ENCODE peak calls at places on chromosomes 7 and 10, in five cellular contexts. X is heart left ventricle, K is left ventricle myocardium inferior, E is OCI-LY7, N is upper lobe of right lung. H is an unnamed sample.

GRCh38 chr7:96061844-96062243 is 260.1 kb downstream of the SLC25A13 start:
- DNase-seq in X (no peak), N (no peak), E (no peak), K (no peak), H (peak; percentile 18)

GRCh38 chr7:4179616-4180380 is 502.3 kb upstream of the FOXK1 start:
- DNase-seq in K (no peak), N (no peak), E (no peak), X (no peak), H (no peak)

GRCh38 chr10:51422311-51423120 is 276.9 kb downstream of the CSTF2T start:
- DNase-seq in K (peak; percentile 31), X (peak; percentile 61), E (peak; percentile 23), N (no peak), H (peak; percentile 89)

GRCh38 chr10:79316671-79317431 is 30.4 kb upstream of the PPIF start:
- DNase-seq in X (peak; percentile 23), N (peak; percentile 63), E (peak; percentile 72), K (no peak), H (no peak)

GRCh38 chr7:136956232-136956631 is 87.8 kb downstream of the CHRM2 start:
- DNase-seq in E (no peak), N (no peak), K (no peak), X (no peak), H (peak; percentile 55)

GRCh38 chr10:110364531-110364937 is 59.8 kb upstream of the SMNDC1 start:
- DNase-seq in E (no peak), K (no peak), X (no peak), N (no peak), H (no peak)

GRCh38 chr10:66931340-66931948 is 5.6 kb downstream of the LRRTM3 start:
- DNase-seq in N (no peak), K (no peak), X (no peak), E (peak; percentile 57), H (peak; percentile 86)

GRCh38 chr10:94069884-94070283 is 76.2 kb downstream of the PLCE1 start:
- DNase-seq in X (no peak), K (no peak), N (no peak), E (no peak), H (peak; percentile 18)

GRCh38 chr10:47378606-47379444 is 5.3 kb downstream of the ZNF488 start:
- DNase-seq in K (no peak), E (no peak), N (no peak), X (no peak), H (no peak)

GRCh38 chr7:95630702-95631458 is 34.6 kb upstream of the PDK4 start:
- DNase-seq in N (no peak), K (no peak), X (no peak), E (no peak), H (peak; percentile 59)

GRCh38 chr10:116774728-116775151 is 32.4 kb upstream of the HSPA12A start:
- DNase-seq in K (no peak), N (no peak), E (no peak), X (no peak), H (no peak)

GRCh38 chr7:6228363-6228762 is 44.1 kb downstream of the CYTH3 start:
- DNase-seq in X (no peak), E (no peak), K (no peak), N (no peak), H (peak; percentile 46)

GRCh38 chr7:73622909-73623797 is 1.2 kb downstream of the MLXIPL start:
- DNase-seq in K (peak; percentile 48), E (no peak), N (peak; percentile 76), X (peak; percentile 59), H (peak; percentile 31)

GRCh38 chr10:72310241-72310633 is 36.5 kb downstream of the DDIT4 start:
- DNase-seq in X (peak; percentile 22), N (no peak), E (no peak), K (no peak), H (no peak)

GRCh38 chr10:72310636-72311035 is 36.9 kb downstream of the DDIT4 start:
- DNase-seq in K (no peak), E (no peak), N (no peak), X (peak; percentile 52), H (no peak)

GRCh38 chr10:72308320-72308987 is 34.7 kb downstream of the DDIT4 start:
- DNase-seq in K (no peak), X (peak; percentile 79), N (no peak), E (no peak), H (peak; percentile 64)

GRCh38 chr10:72311667-72312066 is 37.9 kb downstream of the DDIT4 start:
- DNase-seq in K (no peak), X (no peak), N (no peak), E (no peak), H (no peak)

DNA sequence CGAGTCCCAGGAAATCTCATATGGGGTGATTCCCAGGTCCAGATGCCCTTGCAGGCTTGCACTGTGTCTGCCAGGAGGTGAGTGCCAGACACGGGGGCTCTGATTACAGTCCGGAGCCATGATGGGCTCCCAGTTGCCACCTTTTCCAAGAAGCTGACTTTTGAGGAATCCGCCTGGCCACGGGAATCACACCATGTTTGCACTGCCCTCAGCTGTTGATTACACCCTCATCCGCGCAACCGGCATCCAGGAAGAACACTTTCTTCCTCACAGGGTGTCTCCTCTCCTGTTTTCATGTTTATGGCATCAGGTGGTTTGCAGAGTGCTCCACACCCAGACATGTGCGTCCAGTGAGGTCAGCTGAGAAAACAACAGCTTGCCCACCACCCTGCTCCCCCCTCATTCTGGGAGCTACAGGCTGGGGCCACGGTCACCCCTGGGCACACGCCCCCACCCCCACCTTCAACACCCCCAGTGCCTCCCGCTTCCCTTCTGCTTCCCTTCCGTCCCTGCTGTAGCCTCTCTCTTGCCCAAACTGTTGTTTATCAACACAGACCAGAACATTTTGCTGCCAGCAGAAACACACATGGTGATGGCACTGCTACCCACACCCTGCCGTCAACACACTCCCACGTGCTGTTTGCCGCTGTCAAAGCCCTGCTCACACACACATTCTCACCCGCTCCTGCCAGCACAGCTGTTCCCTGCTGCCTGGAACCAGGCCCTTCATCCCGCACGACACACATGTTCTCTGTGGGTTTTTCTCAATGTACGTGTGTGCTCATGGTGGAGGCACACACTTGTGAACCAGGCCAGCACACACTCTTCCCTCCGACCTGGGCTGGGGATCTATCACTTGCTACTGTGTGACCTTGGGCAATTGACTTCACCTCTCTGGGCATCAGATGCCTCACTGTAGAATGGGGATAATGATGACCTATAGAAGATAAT is 35.8 kb downstream of the DDIT4 start:
- DNase-seq in K (peak; percentile 70), X (peak; percentile 79), N (peak; percentile 72), E (no peak), H (no peak)
- H3K4me1 ChIP-seq in K (peaks cover 67% of the 10 kb centered on the region), X (peaks cover 36% of the 10 kb centered on the region), N (peaks cover 50% of the 10 kb centered on the region), E (peaks cover 27% of the 10 kb centered on the region), H (peaks cover 18% of the 10 kb centered on the region)

GRCh38 chr10:27158421-27158820 is 3.3 kb downstream of the MASTL start:
- DNase-seq in E (no peak), K (no peak), X (no peak), N (no peak), H (no peak)
- H3K36me3 ChIP-seq in E (peaks cover 77% of the 10 kb centered on the region), K (peaks cover 50% of the 10 kb centered on the region), X (peaks cover 51% of the 10 kb centered on the region), N (peaks cover 49% of the 10 kb centered on the region), H (peaks cover 44% of the 10 kb centered on the region)

GRCh38 chr10:114754445-114755320 is 66.9 kb upstream of the FHIP2A start:
- DNase-seq in N (no peak), K (no peak), X (no peak), E (no peak), H (peak; percentile 41)
- H3K4me1 ChIP-seq in N (no peaks in the 10 kb centered on the region), K (peaks cover 94% of the 10 kb centered on the region), X (peaks cover 33% of the 10 kb centered on the region), E (no peaks in the 10 kb centered on the region), H (peaks cover 34% of the 10 kb centered on the region)

DNA sequence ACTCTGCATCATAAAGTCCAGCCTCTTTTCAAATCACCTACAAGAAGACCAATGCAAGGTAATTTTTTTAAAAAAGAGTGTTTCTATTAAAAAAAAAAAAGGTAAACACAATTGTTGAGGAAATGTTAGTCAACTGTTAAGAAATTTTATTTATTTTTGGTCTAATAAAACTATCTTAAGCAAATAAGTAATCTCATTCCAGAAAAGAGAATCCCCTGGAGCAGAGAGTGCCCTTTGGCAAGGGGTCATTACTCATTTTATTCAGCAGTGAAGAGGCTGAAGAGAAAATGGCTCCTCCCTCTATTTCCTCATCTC is 63.4 kb upstream of the GSDME start:
- DNase-seq in E (no peak), X (no peak), N (no peak), K (no peak), H (peak; percentile 87)
- H3K36me3 ChIP-seq in E (peaks cover 89% of the 10 kb centered on the region), X (no peaks in the 10 kb centered on the region), N (no peaks in the 10 kb centered on the region), K (peaks cover 5% of the 10 kb centered on the region), H (no peaks in the 10 kb centered on the region)

GRCh38 chr10:663466-663751 is 26.1 kb downstream of the DIP2C start:
- DNase-seq in X (no peak), N (no peak), E (no peak), K (no peak), H (no peak)

GRCh38 chr10:664248-664647 is 25.2 kb downstream of the DIP2C start:
- DNase-seq in X (no peak), K (no peak), E (no peak), N (no peak), H (no peak)

GRCh38 chr10:661891-662605 is 27.4 kb downstream of the DIP2C start:
- DNase-seq in K (no peak), X (no peak), N (no peak), E (no peak), H (no peak)

GRCh38 chr10:663844-664243 is 25.6 kb downstream of the DIP2C start:
- DNase-seq in X (no peak), E (no peak), K (no peak), N (peak; percentile 36), H (no peak)

GRCh38 chr10:662686-663465 is 26.6 kb downstream of the DIP2C start:
- DNase-seq in N (no peak), E (no peak), X (no peak), K (no peak), H (no peak)
- H3K4me1 ChIP-seq in N (peaks cover 10% of the 10 kb centered on the region), E (peaks cover 3% of the 10 kb centered on the region), X (peaks cover 25% of the 10 kb centered on the region), K (peaks cover 65% of the 10 kb centered on the region), H (peaks cover 49% of the 10 kb centered on the region)

DNA sequence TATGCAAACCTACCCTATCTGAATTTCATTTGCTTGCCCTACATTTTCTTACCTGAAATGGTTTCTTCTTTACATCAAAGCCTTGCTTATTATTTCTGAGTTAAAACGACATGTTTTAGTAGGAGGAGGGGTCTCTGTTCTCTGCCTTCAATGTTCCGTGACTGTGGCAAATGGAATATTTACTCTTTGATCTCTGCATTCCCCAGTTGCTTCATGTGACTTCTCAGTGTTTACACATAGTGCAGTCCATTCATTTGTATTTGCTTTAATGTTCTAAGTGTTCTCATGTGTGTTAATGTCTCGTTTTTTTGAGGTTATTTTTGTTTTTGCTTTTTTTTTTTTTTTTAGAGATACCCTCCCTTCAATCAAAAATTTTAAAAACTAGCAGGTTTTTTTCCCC is 75.8 kb downstream of the GNAI1 start:
- DNase-seq in K (no peak), E (no peak), N (no peak), X (no peak), H (peak; percentile 24)
- H3K36me3 ChIP-seq in K (peaks cover 34% of the 10 kb centered on the region), E (no peaks in the 10 kb centered on the region), N (peaks cover 27% of the 10 kb centered on the region), X (peaks cover 53% of the 10 kb centered on the region), H (peaks cover 48% of the 10 kb centered on the region)

GRCh38 chr10:74190494-74190893 is 39.5 kb downstream of the ADK start:
- DNase-seq in E (no peak), K (no peak), N (no peak), X (no peak), H (no peak)
- H3K4me1 ChIP-seq in E (peaks cover 23% of the 10 kb centered on the region), K (peaks cover 16% of the 10 kb centered on the region), N (peaks cover 21% of the 10 kb centered on the region), X (no peaks in the 10 kb centered on the region), H (peaks cover 72% of the 10 kb centered on the region)

H was measured in adipocyte.